ENCODE peak calls at places on chromosomes 5 and 9, in four cellular contexts. One of them, this sample, is unnamed.

GRCh38 chr9:111898331-111899096 is 1.9 kb downstream of the UGCG start:
- DNase-seq in GM12878: no peak
- DNase-seq in H1: no peak
- DNase-seq in HepG2: no peak
- DNase-seq in this sample: no peak

GRCh38 chr9:135282001-135282731 is 194.7 kb downstream of the OLFM1 start:
- DNase-seq in GM12878: no peak
- DNase-seq in H1: no peak
- DNase-seq in HepG2: peak; percentile 6
- DNase-seq in this sample: peak; percentile 27

GRCh38 chr9:128554155-128554862 is 1.9 kb downstream of the SPTAN1 start:
- DNase-seq in GM12878: peak; percentile 27
- DNase-seq in H1: peak; percentile 51
- DNase-seq in HepG2: peak; percentile 85
- DNase-seq in this sample: peak; percentile 35

GRCh38 chr5:123907349-123907748 is 395.4 kb downstream of the CSNK1G3 start:
- DNase-seq in GM12878: no peak
- DNase-seq in H1: no peak
- DNase-seq in HepG2: no peak
- DNase-seq in this sample: no peak

GRCh38 chr5:73039082-73039481 is 81.3 kb upstream of the TMEM171 start:
- DNase-seq in GM12878: no peak
- DNase-seq in H1: no peak
- DNase-seq in HepG2: no peak
- DNase-seq in this sample: no peak

GRCh38 chr9:89978185-89978584 is 373.4 kb downstream of the GADD45G start:
- DNase-seq in GM12878: no peak
- DNase-seq in H1: no peak
- DNase-seq in HepG2: no peak
- DNase-seq in this sample: peak; percentile 4

GRCh38 chr5:36301858-36302603 is at the start of gene RANBP3L:
- DNase-seq in GM12878: no peak
- DNase-seq in H1: no peak
- DNase-seq in HepG2: no peak
- DNase-seq in this sample: no peak

GRCh38 chr9:135978650-135979461 is 17.7 kb upstream of the UBAC1 start:
- DNase-seq in GM12878: no peak
- DNase-seq in H1: no peak
- DNase-seq in HepG2: no peak
- DNase-seq in this sample: no peak

GRCh38 chr9:33107762-33108161 is 31.3 kb upstream of the SMU1 start:
- DNase-seq in GM12878: no peak
- DNase-seq in H1: no peak
- DNase-seq in HepG2: no peak
- DNase-seq in this sample: no peak

GRCh38 chr5:139635606-139636206 is 12.4 kb upstream of the CXXC5 start:
- DNase-seq in GM12878: no peak
- DNase-seq in H1: peak; percentile 75
- DNase-seq in HepG2: peak; percentile 70
- DNase-seq in this sample: no peak

GRCh38 chr5:36690041-36690941 is 83.9 kb downstream of the SLC1A3 start:
- DNase-seq in GM12878: peak; percentile 42
- DNase-seq in H1: peak; percentile 89
- DNase-seq in HepG2: peak; percentile 53
- DNase-seq in this sample: peak; percentile 81

GRCh38 chr5:19047277-19047676 is 940.7 kb downstream of the CDH18 start:
- DNase-seq in GM12878: no peak
- DNase-seq in H1: no peak
- DNase-seq in HepG2: no peak
- DNase-seq in this sample: no peak
- TF ChIP-seq JUND in GM12878: no peak
- TF ChIP-seq JUND in H1: no peak
- TF ChIP-seq JUND in HepG2: no peak
- TF ChIP-seq JUND in this sample: no peak

GRCh38 chr9:137296214-137297059 is 5.6 kb downstream of the NRARP start:
- DNase-seq in GM12878: no peak
- DNase-seq in H1: no peak
- DNase-seq in HepG2: no peak
- DNase-seq in this sample: no peak

GRCh38 chr9:137297966-137298365 is 4.1 kb downstream of the NRARP start:
- DNase-seq in GM12878: no peak
- DNase-seq in H1: peak; percentile 54
- DNase-seq in HepG2: no peak
- DNase-seq in this sample: no peak

GRCh38 chr9:137295313-137296213 is 6.5 kb downstream of the NRARP start:
- DNase-seq in GM12878: no peak
- DNase-seq in H1: peak; percentile 90
- DNase-seq in HepG2: no peak
- DNase-seq in this sample: no peak

GRCh38 chr9:137298401-137298982 is 3.6 kb downstream of the NRARP start:
- DNase-seq in GM12878: no peak
- DNase-seq in H1: peak; percentile 71
- DNase-seq in HepG2: no peak
- DNase-seq in this sample: no peak

DNA sequence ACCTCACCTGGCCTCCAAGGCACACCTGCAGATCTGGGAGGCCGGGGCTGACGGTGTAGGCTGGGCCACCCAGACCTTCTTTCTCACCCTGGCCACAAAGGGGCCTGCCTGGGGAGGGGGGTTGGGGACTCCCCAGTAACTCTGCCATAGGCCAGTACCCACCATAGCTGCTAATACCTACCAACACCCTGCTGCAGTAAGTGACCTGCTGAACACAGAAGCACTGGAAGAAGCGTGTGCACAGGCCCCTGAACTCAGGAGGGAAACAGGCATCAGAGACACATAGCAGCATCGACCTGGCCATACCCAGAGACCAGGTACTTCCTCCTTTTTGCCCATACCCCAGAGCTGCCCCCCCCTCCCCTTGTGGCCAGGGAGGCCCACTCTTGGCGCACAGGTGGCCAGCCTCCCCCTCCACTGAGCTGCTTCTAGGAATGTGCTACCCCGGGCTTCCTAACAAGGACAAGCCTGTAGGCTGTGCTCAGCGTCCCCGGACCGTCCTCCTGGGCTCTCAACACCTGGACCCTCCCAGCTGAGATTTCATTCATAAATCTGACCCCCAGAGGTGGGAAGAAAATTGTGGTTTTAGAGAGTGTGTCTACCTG is 4.9 kb downstream of the NRARP start:
- DNase-seq in GM12878: no peak
- DNase-seq in H1: peak; percentile 54
- DNase-seq in HepG2: no peak
- DNase-seq in this sample: no peak
- TF ChIP-seq ZNF274 in GM12878: no peak
- TF ChIP-seq ZNF274 in H1: no peak
- TF ChIP-seq ZNF274 in HepG2: no peak
- TF ChIP-seq ZNF274 in this sample: no peak

DNA sequence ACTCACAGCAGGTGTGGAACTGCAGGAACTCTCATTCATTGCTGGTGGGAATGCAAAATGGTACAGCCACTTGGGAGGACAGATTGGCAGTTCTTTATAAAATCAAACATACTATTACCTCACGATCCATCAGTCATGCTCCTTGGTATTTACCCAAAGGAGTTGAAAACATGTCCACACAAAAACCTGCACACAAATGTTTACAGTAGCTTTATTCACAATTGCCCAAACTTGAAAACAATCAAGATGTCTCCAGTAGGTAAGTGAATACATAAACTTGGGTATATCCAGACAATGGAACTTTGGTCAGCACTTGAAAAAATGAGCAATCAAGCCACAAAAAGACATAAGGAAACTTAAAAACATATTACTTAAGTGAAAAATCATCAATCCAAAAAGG is 215.5 kb downstream of the IRX1 start:
- DNase-seq in GM12878: no peak
- DNase-seq in H1: no peak
- DNase-seq in HepG2: no peak
- DNase-seq in this sample: no peak
- TF ChIP-seq SRF in GM12878: no peak
- TF ChIP-seq SRF in H1: no peak
- TF ChIP-seq SRF in HepG2: no peak
- TF ChIP-seq SRF in this sample: no peak

GRCh38 chr9:18906656-18907395 is 126.2 kb downstream of the SAXO1 start:
- DNase-seq in GM12878: no peak
- DNase-seq in H1: no peak
- DNase-seq in HepG2: no peak
- DNase-seq in this sample: no peak
- TF ChIP-seq JUND in GM12878: no peak
- TF ChIP-seq JUND in H1: no peak
- TF ChIP-seq JUND in HepG2: no peak
- TF ChIP-seq JUND in this sample: no peak

This sample was measured in HCT116.